ENCODE peak calls at places on chromosomes 5 and 9, in eight cellular contexts. R is posterior vena cava; B is iris pigment epithelial cell; J is erythroblast; X is NCI-H1105 treated with DMSO at 0.1 percent for 48 hours; H is activated T-helper 9 cell treated with anti-CD3 and anti-CD28 coated beads, Interleukin-2, amount 50 U/mL, for 16 hours; T is ACHN; V is Caki2. G is an unnamed sample.

GRCh38 chr5:164475339-164475977 is 970.0 kb downstream of the MAT2B start:
- DNase-seq in R (no peak), B (peak), J (peak), X (no peak), H (no peak), T (peak), V (no peak), G (peak)

GRCh38 chr5:55438931-55439477 is 95.8 kb downstream of the PLPP1 start:
- DNase-seq in R (no peak), B (peak), J (no peak), X (no peak), H (no peak), T (peak), V (peak), G (no peak)

GRCh38 chr5:168353216-168353957 is 61.9 kb downstream of the WWC1 start:
- DNase-seq in R (no peak), B (peak), J (no peak), X (no peak), H (no peak), T (no peak), V (no peak), G (no peak)

GRCh38 chr5:174735498-174736350 is 11.3 kb downstream of the MSX2 start:
- DNase-seq in R (no peak), B (no peak), J (no peak), X (peak), H (no peak), T (peak), V (no peak), G (peak)

GRCh38 chr9:5140151-5140550 is 45.3 kb downstream of the INSL6 start:
- DNase-seq in R (no peak), B (peak), J (no peak), X (no peak), H (no peak), T (no peak), V (no peak), G (no peak)

GRCh38 chr5:157384971-157385709 is 74.9 kb upstream of the NIPAL4 start:
- DNase-seq in R (peak), B (peak), J (no peak), X (no peak), H (no peak), T (peak), V (peak), G (no peak)

GRCh38 chr5:115147052-115147451 is 22.7 kb downstream of the TRIM36 start:
- DNase-seq in R (no peak), B (no peak), J (no peak), X (no peak), H (no peak), T (no peak), V (no peak), G (no peak)

GRCh38 chr5:81171769-81172168 is 61.4 kb upstream of the CKMT2 start:
- DNase-seq in R (no peak), B (no peak), J (no peak), X (peak), H (no peak), T (no peak), V (no peak), G (peak)

GRCh38 chr5:180803181-180804128 is 849 bp upstream of the MGAT1 start:
- DNase-seq in R (peak), B (no peak), J (peak), X (no peak), H (peak), T (no peak), V (no peak), G (no peak)

GRCh38 chr9:134690946-134691694 is 49.5 kb downstream of the COL5A1 start:
- DNase-seq in R (peak), B (peak), J (no peak), X (peak), H (no peak), T (no peak), V (no peak), G (no peak)

GRCh38 chr5:57650360-57651069 is 167.9 kb upstream of the ACTBL2 start:
- DNase-seq in R (no peak), B (peak), J (peak), X (no peak), H (no peak), T (peak), V (peak), G (peak)

GRCh38 chr9:129247285-129248153 is 69.5 kb upstream of the IER5L start:
- DNase-seq in R (peak), B (no peak), J (no peak), X (no peak), H (no peak), T (no peak), V (no peak), G (no peak)

GRCh38 chr5:113678924-113679575 is 165.6 kb downstream of the YTHDC2 start:
- DNase-seq in R (no peak), B (peak), J (peak), X (peak), H (no peak), T (peak), V (peak), G (peak)